ENCODE peak calls at places on chromosomes 16 and 17, in four cellular contexts. T is left lung, Q is tibial nerve, I is vagina. L is an unnamed sample. For H3K27me3 and H3K9me3, the result is how much of the 10 kb centered on the place peaks cover.

GRCh38 chr16:57797526-57798266 is 4.6 kb downstream of the KIFC3 start:
- DNase-seq in T (peak), Q (no peak), I (no peak), L (no peak)

GRCh38 chr17:41065829-41066624 is at the start of gene KRTAP2-4:
- DNase-seq in T (no peak), Q (no peak), I (no peak), L (no peak)

GRCh38 chr16:52002021-52002420 is 544.9 kb downstream of the TOX3 start:
- DNase-seq in T (no peak), Q (no peak), I (no peak), L (no peak)

GRCh38 chr17:35170968-35171771 is 23.0 kb downstream of the SLC35G3 start:
- DNase-seq in T (peak), Q (no peak), I (peak), L (no peak)

GRCh38 chr17:57852041-57852954 is 2.5 kb upstream of the MRPS23 start:
- DNase-seq in T (no peak), Q (no peak), I (no peak), L (no peak)

GRCh38 chr17:17575360-17576251 is 15.9 kb downstream of the PEMT start:
- DNase-seq in T (no peak), Q (peak), I (no peak), L (no peak)

GRCh38 chr17:10875411-10875810 is 37.5 kb upstream of the PIRT start:
- DNase-seq in T (no peak), Q (no peak), I (no peak), L (no peak)

GRCh38 chr17:73281926-73282325 is 20.2 kb upstream of the CPSF4L start:
- DNase-seq in T (no peak), Q (no peak), I (no peak), L (no peak)

GRCh38 chr16:16009396-16009795 is 60.0 kb downstream of the ABCC1 start:
- DNase-seq in T (no peak), Q (no peak), I (no peak), L (no peak)

GRCh38 chr17:55198690-55199370 is 65.9 kb upstream of the HLF start:
- DNase-seq in T (no peak), Q (no peak), I (no peak), L (no peak)

GRCh38 chr16:30699615-30700099 is 686 bp downstream of the SRCAP start:
- DNase-seq in T (no peak), Q (no peak), I (no peak), L (no peak)

GRCh38 chr16:23384878-23385277 is 68.1 kb downstream of the COG7 start:
- DNase-seq in T (no peak), Q (no peak), I (no peak), L (no peak)

GRCh38 chr17:68731465-68731864 is 130.3 kb upstream of the FAM20A start:
- DNase-seq in T (no peak), Q (no peak), I (no peak), L (no peak)

GRCh38 chr17:8079291-8080207 is 8.0 kb downstream of the ALOX12B start:
- DNase-seq in T (peak), Q (peak), I (no peak), L (peak)

GRCh38 chr16:56198755-56199114 is 7.4 kb downstream of the GNAO1 start:
- DNase-seq in T (no peak), Q (no peak), I (no peak), L (no peak)

GRCh38 chr17:47717845-47718621 is 15.0 kb upstream of the TBX21 start:
- DNase-seq in T (no peak), Q (no peak), I (no peak), L (no peak)

GRCh38 chr17:19718613-19719364 is 2.4 kb upstream of the SLC47A2 start:
- DNase-seq in T (peak), Q (no peak), I (peak), L (no peak)

GRCh38 chr16:70804729-70805169 is 3.8 kb upstream of the VAC14 start:
- DNase-seq in T (no peak), Q (no peak), I (no peak), L (no peak)

GRCh38 chr16:79751785-79752184 is 151.2 kb upstream of the MAF start:
- DNase-seq in T (no peak), Q (peak), I (no peak), L (no peak)

GRCh38 chr16:64950262-64950661 is 171.6 kb downstream of the CDH11 start:
- DNase-seq in T (no peak), Q (no peak), I (no peak), L (no peak)

GRCh38 chr17:73189417-73190099 is 3.3 kb upstream of the COG1 start:
- DNase-seq in T (no peak), Q (no peak), I (no peak), L (no peak)

GRCh38 chr16:27520982-27521673 is 28.6 kb downstream of the GTF3C1 start:
- DNase-seq in T (no peak), Q (no peak), I (no peak), L (no peak)

GRCh38 chr17:67218385-67218950 is 26.5 kb downstream of the HELZ start:
- DNase-seq in T (no peak), Q (no peak), I (no peak), L (no peak)

GRCh38 chr16:84565669-84566495 is 52.0 kb downstream of the COTL1 start:
- DNase-seq in T (no peak), Q (no peak), I (no peak), L (no peak)

GRCh38 chr16:49788936-49789335 is 67.0 kb downstream of the ZNF423 start:
- DNase-seq in T (no peak), Q (no peak), I (no peak), L (no peak)

GRCh38 chr17:18858567-18859245 is 775 bp downstream of the PRPSAP2 start:
- DNase-seq in T (no peak), Q (no peak), I (no peak), L (no peak)

GRCh38 chr16:644556-644955 is 2.9 kb downstream of the MCRIP2 start:
- DNase-seq in T (no peak), Q (no peak), I (no peak), L (no peak)
- H3K27ac ChIP-seq in T (no peak), Q (no peak), I (no peak), L (no peak)

DNA sequence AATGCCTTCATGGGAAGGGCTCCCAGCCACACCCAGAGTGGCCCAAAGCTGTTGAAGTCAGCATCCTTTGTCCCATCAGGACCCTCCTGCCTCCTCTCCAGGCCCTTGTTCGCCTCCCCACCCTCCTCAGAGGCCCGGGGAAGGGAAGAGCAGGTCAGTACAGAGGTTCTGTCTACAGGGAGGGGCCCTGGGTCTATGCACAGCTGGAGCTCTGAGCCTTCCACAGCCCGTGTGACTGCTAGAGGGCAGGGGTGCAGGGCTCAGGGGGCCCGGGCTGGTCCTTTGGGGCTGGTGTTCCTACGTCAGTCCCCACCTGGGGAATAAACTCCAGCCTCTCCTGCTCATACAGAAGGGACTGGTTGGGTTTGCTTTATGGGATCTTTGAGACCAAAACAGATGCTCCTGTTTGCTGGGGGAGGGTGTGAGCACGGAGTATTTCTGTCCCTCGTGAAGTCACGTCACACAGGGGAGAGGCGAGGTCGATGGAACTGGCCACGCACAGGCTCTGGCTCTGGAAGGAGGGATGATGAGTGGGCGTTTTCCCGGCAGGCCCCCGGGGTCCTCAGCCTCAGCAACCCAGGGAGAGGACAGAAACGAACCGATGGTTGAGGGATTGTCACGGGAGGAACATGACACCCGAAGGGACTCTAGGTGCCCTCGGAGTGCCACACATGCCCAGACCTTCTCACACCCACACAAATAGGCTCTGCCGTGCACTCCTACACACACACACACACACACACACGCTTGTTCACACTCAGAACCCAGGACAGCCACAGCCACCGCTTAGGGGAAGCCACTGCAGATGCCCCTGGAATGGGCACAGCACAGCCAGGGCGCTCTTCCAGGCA is 20.5 kb downstream of the TRARG1 start:
- DNase-seq in T (no peak), Q (no peak), I (no peak), L (no peak)
- H3K27me3 ChIP-seq in T (under half), Q (under half), I (under half), L (under half)

DNA sequence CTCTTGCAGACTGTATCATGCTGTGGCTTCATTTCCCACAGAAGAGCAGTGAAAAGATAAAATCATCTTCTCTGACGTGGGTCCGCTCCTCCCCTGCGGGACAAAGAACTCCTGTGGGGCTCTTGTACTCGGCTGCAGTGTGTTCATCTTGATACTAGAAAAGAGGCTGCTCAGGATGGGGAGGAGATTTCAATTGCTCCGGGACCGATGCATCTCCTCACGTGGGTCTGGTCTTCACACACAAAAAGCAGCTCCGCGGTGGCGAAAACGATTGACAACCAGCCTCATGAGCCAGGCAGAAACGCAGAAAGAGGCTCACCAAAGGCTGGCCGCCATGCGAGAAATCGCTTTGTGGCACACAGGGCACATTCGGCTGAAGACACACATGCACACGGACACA is 14.4 kb upstream of the KCNJ18 start:
- DNase-seq in T (no peak), Q (no peak), I (no peak), L (no peak)
- H3K9me3 ChIP-seq in T (under half), Q (under half), I (under half), L (under half)

DNA sequence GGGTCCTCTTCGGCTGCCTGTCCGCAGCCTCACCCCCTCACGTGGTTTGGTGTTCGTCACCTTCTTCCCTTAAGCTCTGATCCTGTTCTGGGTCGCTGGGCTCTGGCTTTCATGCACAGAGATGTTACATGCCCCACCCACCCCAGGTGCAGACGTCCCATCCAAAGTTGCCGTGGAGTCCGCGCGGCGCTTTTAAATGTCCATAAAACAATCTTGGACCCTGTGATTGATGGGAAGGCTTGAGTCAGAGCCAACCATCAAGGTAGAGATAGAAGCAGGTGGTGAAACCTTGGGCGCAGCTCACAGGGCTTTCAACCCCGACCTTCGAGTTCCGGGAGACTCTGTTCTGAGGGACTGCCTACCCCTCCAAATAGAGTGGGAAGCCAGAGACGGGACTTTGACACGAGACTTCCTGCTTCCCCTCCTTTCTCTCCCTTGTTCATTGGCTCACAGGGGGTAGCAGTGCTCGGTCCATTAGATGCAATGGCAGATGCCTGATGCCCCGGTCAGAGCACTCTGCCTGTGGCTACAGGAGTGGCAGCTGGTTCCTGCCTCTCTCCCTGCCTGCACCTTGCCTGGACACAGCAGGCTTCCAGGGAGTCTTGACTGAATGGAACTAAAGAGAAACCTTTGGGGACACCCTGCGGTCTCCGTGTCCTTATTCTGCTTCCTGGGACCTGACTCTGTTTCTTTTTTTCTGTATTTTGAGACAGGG is 4.0 kb downstream of the ENGASE start:
- DNase-seq in T (no peak), Q (no peak), I (no peak), L (no peak)
- H3K27ac ChIP-seq in T (no peak), Q (no peak), I (no peak), L (no peak)

DNA sequence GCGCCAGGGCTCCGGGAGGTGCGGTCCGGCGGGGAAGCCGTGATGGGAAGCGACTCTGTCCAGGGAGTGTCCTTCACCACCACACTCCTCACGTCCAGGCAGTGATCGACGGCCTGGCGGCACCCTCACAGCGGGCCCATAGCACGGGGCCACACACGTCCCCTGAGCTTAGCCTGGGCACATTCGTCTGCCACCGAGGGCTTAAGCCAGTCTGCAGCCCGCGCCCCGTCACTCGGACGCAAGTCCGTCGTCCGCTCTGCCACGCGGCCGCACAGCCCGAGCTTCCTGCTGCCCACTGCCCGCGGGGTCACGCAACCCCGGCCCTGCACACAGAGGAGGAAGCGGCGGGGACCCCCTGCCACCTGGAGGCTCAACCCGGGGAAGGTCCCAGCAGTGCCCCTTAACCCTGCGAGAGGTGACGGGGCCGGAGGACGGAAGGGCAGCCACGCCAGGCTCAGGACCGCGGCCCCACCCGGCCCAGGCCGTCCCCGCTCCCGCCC is 3.0 kb upstream of the TBX2 start:
- DNase-seq in T (no peak), Q (no peak), I (no peak), L (no peak)
- H3K27me3 ChIP-seq in T (under half), Q (under half), I (under half), L (half or more)

DNA sequence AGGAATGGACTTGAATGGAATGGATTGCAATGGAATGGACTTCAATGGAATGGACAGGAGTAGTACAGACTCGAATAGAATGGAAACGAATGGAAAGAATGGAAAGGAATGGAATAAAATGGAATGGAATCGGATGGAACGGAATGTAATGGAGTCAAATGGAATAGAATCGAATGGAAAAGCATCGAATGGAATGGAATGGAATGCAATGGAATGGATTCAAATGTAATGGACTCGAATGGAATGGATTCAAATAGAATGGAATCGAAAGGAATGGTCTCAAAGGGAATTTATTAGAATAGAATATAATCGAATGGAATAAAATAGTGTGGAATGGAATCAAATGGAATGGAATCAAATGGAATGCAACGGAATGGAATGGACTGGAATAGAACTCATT is 484.9 kb upstream of the WSB1 start:
- DNase-seq in T (no peak), Q (no peak), I (no peak), L (no peak)
- H3K9me3 ChIP-seq in T (under half), Q (half or more), I (under half), L (under half)

GRCh38 chr17:65771704-65772103 is 210.3 kb upstream of the AXIN2 start:
- DNase-seq in T (no peak), Q (no peak), I (no peak), L (no peak)

GRCh38 chr17:65776890-65777289 is 215.4 kb upstream of the AXIN2 start:
- DNase-seq in T (no peak), Q (no peak), I (no peak), L (no peak)

GRCh38 chr17:65774787-65775186 is 213.3 kb upstream of the AXIN2 start:
- DNase-seq in T (no peak), Q (no peak), I (no peak), L (no peak)

GRCh38 chr17:65772989-65773388 is 211.5 kb upstream of the AXIN2 start:
- DNase-seq in T (no peak), Q (no peak), I (no peak), L (no peak)
- H3K27ac ChIP-seq in T (no peak), Q (no peak), I (no peak), L (no peak)

GRCh38 chr17:49226771-49227435 is 3.7 kb downstream of the PHOSPHO1 start:
- DNase-seq in T (no peak), Q (no peak), I (no peak), L (no peak)
- H3K27me3 ChIP-seq in T (under half), Q (under half), I (under half), L (under half)

GRCh38 chr17:27596571-27597187 is 34.3 kb upstream of the LGALS9 start:
- DNase-seq in T (no peak), Q (no peak), I (no peak), L (no peak)

GRCh38 chr17:27597783-27598320 is 33.1 kb upstream of the LGALS9 start:
- DNase-seq in T (no peak), Q (no peak), I (no peak), L (no peak)

GRCh38 chr17:27596106-27596505 is 34.9 kb upstream of the LGALS9 start:
- DNase-seq in T (no peak), Q (no peak), I (no peak), L (no peak)

GRCh38 chr17:27598337-27599050 is 32.5 kb upstream of the LGALS9 start:
- DNase-seq in T (no peak), Q (no peak), I (no peak), L (no peak)

DNA sequence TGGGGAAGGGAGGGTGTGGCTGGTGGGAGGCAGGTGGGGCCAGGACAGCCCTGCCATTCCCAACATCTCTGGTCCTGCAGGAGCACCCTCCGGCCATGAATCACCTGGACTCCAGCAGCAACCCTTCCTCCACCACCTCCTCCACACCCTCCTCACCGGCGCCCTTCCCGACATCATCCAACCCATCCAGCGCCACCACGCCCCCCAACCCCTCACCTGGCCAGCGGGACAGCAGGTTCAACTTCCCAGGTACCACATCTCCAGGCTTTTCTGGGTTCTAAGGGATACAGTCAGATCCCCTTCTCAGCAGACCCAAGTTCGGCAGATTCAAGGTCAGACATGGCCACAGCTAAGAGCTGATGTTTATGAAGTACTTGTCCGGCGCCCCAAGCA is 33.8 kb upstream of the LGALS9 start:
- DNase-seq in T (no peak), Q (no peak), I (no peak), L (no peak)
- H3K9me3 ChIP-seq in T (under half), Q (under half), I (under half), L (under half)

GRCh38 chr16:67116388-67117311 is 6.9 kb downstream of the PHAF1 start:
- DNase-seq in T (no peak), Q (no peak), I (no peak), L (no peak)

GRCh38 chr16:67114793-67115192 is 5.1 kb downstream of the PHAF1 start:
- DNase-seq in T (no peak), Q (no peak), I (no peak), L (no peak)

GRCh38 chr16:67115649-67116048 is 5.9 kb downstream of the PHAF1 start:
- DNase-seq in T (no peak), Q (no peak), I (no peak), L (no peak)

GRCh38 chr16:67120025-67120424 is 10.3 kb downstream of the PHAF1 start:
- DNase-seq in T (no peak), Q (no peak), I (no peak), L (no peak)

GRCh38 chr16:67117716-67118115 is 8.0 kb downstream of the PHAF1 start:
- DNase-seq in T (no peak), Q (no peak), I (no peak), L (no peak)
- H3K27ac ChIP-seq in T (no peak), Q (no peak), I (no peak), L (no peak)